ENCODE peak calls at places on chromosomes 13 and 19, in five cellular contexts. D, U, M, I and T are unnamed samples. For H3K4me1, the result is how much of the 10 kb centered on the place peaks cover.

GRCh38 chr19:13044160-13044853 is 49.0 kb downstream of the NFIX start:
- DNase-seq in M (no peak), I (no peak), D (peak), U (no peak), T (peak)

GRCh38 chr13:82833928-82834327 is 1048.3 kb downstream of the SLITRK1 start:
- DNase-seq in U (peak), M (no peak), D (peak), I (no peak), T (no peak)

GRCh38 chr19:17376935-17377600 is at the start of gene PLVAP:
- DNase-seq in M (no peak), I (peak), U (no peak), D (no peak), T (peak)

GRCh38 chr13:64482373-64482772 is 2747.8 kb downstream of the PCDH9 start:
- DNase-seq in U (no peak), D (no peak), M (no peak), I (no peak), T (no peak)

GRCh38 chr13:107370036-107370785 is 802.3 kb upstream of the ARGLU1 start:
- DNase-seq in I (no peak), D (peak), M (no peak), U (peak), T (no peak)

GRCh38 chr19:3099347-3100145 is 5.4 kb downstream of the GNA11 start:
- DNase-seq in D (no peak), U (no peak), M (no peak), I (peak), T (peak)

GRCh38 chr19:46753420-46754155 is 7.3 kb upstream of the STRN4 start:
- DNase-seq in D (no peak), M (peak), U (peak), I (peak), T (peak)

GRCh38 chr19:3142938-3143337 is 7.1 kb downstream of the GNA15 start:
- DNase-seq in D (no peak), I (no peak), U (no peak), M (no peak), T (no peak)

GRCh38 chr13:48186722-48187121 is 46.3 kb upstream of the ITM2B start:
- DNase-seq in U (no peak), D (no peak), I (no peak), M (no peak), T (peak)

GRCh38 chr13:18628428-18628827 is 553.2 kb downstream of the TUBA3C start:
- DNase-seq in M (no peak), U (no peak), I (no peak), D (no peak), T (peak)

GRCh38 chr19:40585241-40585640 is 8.6 kb downstream of the SHKBP1 start:
- DNase-seq in U (no peak), M (no peak), I (no peak), D (no peak), T (no peak)

GRCh38 chr19:17486545-17486944 is 16.2 kb downstream of the SLC27A1 start:
- DNase-seq in U (no peak), I (no peak), M (no peak), D (no peak), T (peak)

GRCh38 chr19:44284968-44285367 is 19.9 kb downstream of the ZNF235 start:
- DNase-seq in D (no peak), M (no peak), I (no peak), U (no peak), T (no peak)

GRCh38 chr13:50124536-50125305 is 109.5 kb downstream of the KCNRG start:
- DNase-seq in I (no peak), M (peak), U (peak), D (peak), T (peak)

GRCh38 chr19:4701557-4701956 is 22.1 kb downstream of the DPP9 start:
- DNase-seq in D (no peak), U (no peak), I (no peak), M (no peak), T (no peak)

GRCh38 chr19:5193192-5193591 is 147.4 kb downstream of the PTPRS start:
- DNase-seq in M (peak), U (no peak), I (no peak), D (no peak), T (peak)

GRCh38 chr13:74290324-74290773 is 156.1 kb upstream of the KLF12 start:
- DNase-seq in D (peak), U (peak), I (no peak), M (peak), T (peak)

GRCh38 chr19:16315825-16316505 is 8.7 kb upstream of the KLF2 start:
- DNase-seq in D (peak), M (no peak), I (peak), U (peak), T (peak)

GRCh38 chr13:110274687-110275086 is 32.3 kb downstream of the COL4A1 start:
- DNase-seq in D (no peak), U (no peak), M (no peak), I (no peak), T (no peak)
- TF ChIP-seq CTCF in D (peak), U (peak), M (peak), I (peak), T (peak)

GRCh38 chr13:28723806-28724205 is 5.0 kb upstream of the SLC46A3 start:
- DNase-seq in I (peak), U (no peak), D (no peak), M (no peak), T (no peak)

GRCh38 chr13:28730762-28731161 is 12.0 kb upstream of the SLC46A3 start:
- DNase-seq in M (no peak), U (no peak), I (no peak), D (no peak), T (no peak)

GRCh38 chr13:28728642-28729041 is 9.9 kb upstream of the SLC46A3 start:
- DNase-seq in U (no peak), I (no peak), M (no peak), D (no peak), T (no peak)

DNA sequence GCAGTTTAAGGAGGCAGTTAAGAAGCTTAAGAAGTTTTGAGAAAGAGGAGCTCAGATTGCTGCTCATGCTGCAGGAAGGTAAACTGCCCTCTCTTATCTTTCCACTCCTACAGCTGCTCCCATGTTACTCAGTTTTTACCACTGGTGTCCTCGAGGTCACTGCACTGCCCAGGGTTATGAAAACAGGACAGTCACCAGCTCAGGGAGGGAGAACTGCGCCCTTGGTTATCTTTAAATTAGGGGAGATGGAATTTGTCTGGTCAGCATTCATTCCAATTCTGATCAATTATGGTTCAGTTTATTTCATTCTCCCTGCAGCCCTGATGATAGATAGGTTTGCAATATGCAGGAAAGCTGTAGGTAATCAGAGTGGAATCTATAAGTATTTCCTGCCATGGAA is 10.8 kb upstream of the SLC46A3 start:
- DNase-seq in D (no peak), M (no peak), U (no peak), I (no peak), T (no peak)
- H3K4me1 ChIP-seq in D (under half), M (under half), U (under half), I (under half), T (under half)

GRCh38 chr19:318509-318774 is 26.2 kb downstream of the MIER2 start:
- DNase-seq in M (no peak), I (no peak), U (no peak), D (no peak), T (no peak)

GRCh38 chr19:313169-313987 is 22.2 kb upstream of the PLPP2 start:
- DNase-seq in U (no peak), D (no peak), I (peak), M (no peak), T (peak)

GRCh38 chr19:313988-314815 is 23.0 kb upstream of the PLPP2 start:
- DNase-seq in D (no peak), M (no peak), I (peak), U (no peak), T (peak)

GRCh38 chr19:315811-316210 is 24.6 kb upstream of the PLPP2 start:
- DNase-seq in U (no peak), I (no peak), D (no peak), M (no peak), T (no peak)

GRCh38 chr19:317710-318508 is 26.7 kb downstream of the MIER2 start:
- DNase-seq in U (no peak), D (no peak), M (no peak), I (no peak), T (peak)
- TF ChIP-seq CTCF in U (no peak), D (no peak), M (peak), I (no peak), T (no peak)

GRCh38 chr19:48258350-48258749 is 2.6 kb upstream of the CARD8 start:
- DNase-seq in I (no peak), M (no peak), U (no peak), D (no peak), T (no peak)
- H3K4me1 ChIP-seq in I (under half), M (under half), U (under half), D (under half), T (under half)

DNA sequence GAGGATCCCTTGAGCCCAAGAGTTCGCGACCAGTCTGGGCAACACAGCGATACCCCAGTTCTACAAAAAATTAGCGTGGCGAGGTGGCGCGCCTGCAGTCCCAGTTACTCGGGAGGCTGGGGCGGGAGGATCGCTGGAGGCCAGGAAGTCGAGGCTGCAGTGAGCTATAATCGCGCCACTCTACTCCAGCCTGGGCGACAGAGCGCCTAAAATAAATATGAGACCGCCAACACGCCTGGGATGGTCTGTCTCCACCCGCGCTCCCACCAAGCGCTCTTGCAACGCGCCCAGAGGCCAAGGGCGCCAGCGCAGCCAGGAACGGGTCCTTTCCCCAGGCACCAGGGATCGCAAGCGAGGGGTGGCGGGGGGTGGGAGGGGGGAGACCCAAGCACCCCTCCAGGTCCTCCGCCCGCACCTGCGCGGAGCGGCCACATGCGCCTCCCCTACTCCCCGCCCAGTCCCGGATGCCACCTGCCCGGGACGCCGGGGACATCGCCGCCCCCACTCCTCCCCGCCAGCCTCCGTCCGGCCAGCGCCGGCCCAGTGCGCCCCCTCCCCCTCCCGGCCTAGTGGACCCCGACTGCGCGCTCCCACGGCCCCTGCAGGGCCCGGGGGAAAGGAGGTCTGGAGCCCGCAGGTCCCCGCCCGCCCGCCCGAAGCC is 441 bp downstream of the RHPN2 start:
- DNase-seq in I (peak), U (peak), D (no peak), M (peak), T (peak)
- TF ChIP-seq CTCF in I (no peak), U (no peak), D (no peak), M (peak), T (no peak)

DNA sequence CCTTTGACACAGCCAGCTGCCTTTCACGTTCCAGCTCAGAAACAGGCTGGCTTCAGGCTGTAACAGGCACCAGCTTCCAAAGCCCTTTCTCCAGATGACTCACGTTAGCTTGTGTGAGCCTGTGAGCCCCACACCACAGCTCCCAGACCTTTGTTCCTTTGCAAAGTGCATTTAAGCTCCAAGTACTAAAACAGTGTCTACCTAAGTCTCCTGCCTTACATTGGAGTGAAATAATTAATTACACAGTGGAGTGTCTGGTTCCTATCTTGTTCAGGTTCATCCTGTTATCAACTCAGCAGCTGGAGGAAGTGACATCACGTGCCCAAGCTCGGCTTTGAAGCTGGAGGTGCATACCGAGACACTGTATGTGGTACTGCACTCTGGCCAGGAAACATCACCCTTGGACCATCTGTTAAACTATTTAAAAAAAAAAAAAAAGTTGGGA is 475.8 kb downstream of the FOXO1 start:
- DNase-seq in D (peak), I (no peak), M (no peak), U (peak), T (peak)
- H3K4me1 ChIP-seq in D (under half), I (under half), M (under half), U (under half), T (under half)

DNA sequence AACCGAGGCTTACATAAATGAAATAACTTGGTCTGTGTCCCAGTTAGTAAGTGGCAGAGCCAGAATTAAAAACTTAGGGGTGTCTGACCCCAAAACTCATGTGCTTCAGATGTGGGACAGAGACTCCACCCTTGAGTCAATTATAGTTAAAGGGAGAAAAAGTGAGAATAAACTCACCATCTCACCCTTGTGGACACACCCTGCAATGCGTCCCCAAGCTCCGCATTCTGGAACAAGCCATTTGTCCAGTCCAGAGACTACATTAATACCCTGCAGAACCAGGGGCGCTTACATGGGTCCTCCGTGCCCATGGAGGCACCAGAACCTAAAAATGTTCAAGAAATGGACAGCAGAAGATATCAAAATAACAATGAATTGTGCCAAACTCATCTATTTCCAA is 207.0 kb upstream of the ZNF507 start:
- DNase-seq in U (no peak), I (no peak), M (no peak), D (no peak), T (no peak)
- TF ChIP-seq CTCF in U (no peak), I (no peak), M (peak), D (no peak), T (no peak)